ENCODE peak calls at places on chromosomes 3 and 15, in four cellular contexts. One of them, this sample, is unnamed.

GRCh38 chr15:82313446-82313845 is 35.8 kb downstream of the GOLGA6L10 start:
- DNase-seq in RWPE2: peak; percentile 49
- DNase-seq in body of pancreas: no peak
- DNase-seq in upper lobe of left lung: no peak
- DNase-seq in this sample: no peak

GRCh38 chr3:174122411-174122810 is 724.9 kb downstream of the NLGN1 start:
- DNase-seq in RWPE2: no peak
- DNase-seq in body of pancreas: no peak
- DNase-seq in upper lobe of left lung: no peak
- DNase-seq in this sample: no peak

GRCh38 chr15:60584355-60585023 is 105.5 kb upstream of the ICE2 start:
- DNase-seq in upper lobe of left lung: no peak
- DNase-seq in RWPE2: no peak
- DNase-seq in body of pancreas: no peak
- DNase-seq in this sample: no peak

GRCh38 chr3:188881954-188882641 is 289.7 kb upstream of the TPRG1 start:
- DNase-seq in upper lobe of left lung: no peak
- DNase-seq in RWPE2: no peak
- DNase-seq in body of pancreas: no peak
- DNase-seq in this sample: peak; percentile 79

GRCh38 chr3:67094167-67094566 is 96.1 kb downstream of the KBTBD8 start:
- DNase-seq in RWPE2: no peak
- DNase-seq in body of pancreas: no peak
- DNase-seq in upper lobe of left lung: no peak
- DNase-seq in this sample: no peak

GRCh38 chr3:141407043-141407442 is 38.7 kb downstream of the ZBTB38 start:
- DNase-seq in upper lobe of left lung: peak; percentile 68
- DNase-seq in RWPE2: no peak
- DNase-seq in body of pancreas: peak; percentile 60
- DNase-seq in this sample: no peak

GRCh38 chr15:82554351-82554750 is 14.1 kb upstream of the RPS17 start:
- DNase-seq in RWPE2: no peak
- DNase-seq in upper lobe of left lung: no peak
- DNase-seq in body of pancreas: no peak
- DNase-seq in this sample: no peak

GRCh38 chr3:53195602-53196574 is 34.9 kb downstream of the PRKCD start:
- DNase-seq in upper lobe of left lung: peak; percentile 48
- DNase-seq in RWPE2: no peak
- DNase-seq in body of pancreas: peak; percentile 50
- DNase-seq in this sample: peak; percentile 52

GRCh38 chr3:126153695-126154360 is 26.6 kb downstream of the ALDH1L1 start:
- DNase-seq in body of pancreas: peak; percentile 7
- DNase-seq in upper lobe of left lung: no peak
- DNase-seq in RWPE2: no peak
- DNase-seq in this sample: no peak

GRCh38 chr15:70449311-70450141 is 313.8 kb downstream of the UACA start:
- DNase-seq in RWPE2: no peak
- DNase-seq in body of pancreas: no peak
- DNase-seq in upper lobe of left lung: no peak
- DNase-seq in this sample: no peak

GRCh38 chr3:44865272-44866005 is 3.7 kb downstream of the TMEM42 start:
- DNase-seq in body of pancreas: no peak
- DNase-seq in RWPE2: no peak
- DNase-seq in upper lobe of left lung: no peak
- DNase-seq in this sample: no peak

GRCh38 chr3:27590437-27591320 is 106.5 kb upstream of the SLC4A7 start:
- DNase-seq in RWPE2: no peak
- DNase-seq in upper lobe of left lung: no peak
- DNase-seq in body of pancreas: no peak
- DNase-seq in this sample: peak; percentile 80

GRCh38 chr3:129112308-129113052 is 9.1 kb downstream of the RAB43 start:
- DNase-seq in body of pancreas: no peak
- DNase-seq in upper lobe of left lung: no peak
- DNase-seq in RWPE2: no peak
- DNase-seq in this sample: peak; percentile 37

GRCh38 chr3:170724599-170724998 is 138.7 kb upstream of the SLC7A14 start:
- DNase-seq in RWPE2: no peak
- DNase-seq in body of pancreas: no peak
- DNase-seq in upper lobe of left lung: no peak
- DNase-seq in this sample: no peak

GRCh38 chr3:27483117-27484001 is 825 bp downstream of the SLC4A7 start:
- DNase-seq in upper lobe of left lung: peak; percentile 60
- DNase-seq in RWPE2: no peak
- DNase-seq in body of pancreas: peak; percentile 29
- DNase-seq in this sample: peak; percentile 56

GRCh38 chr15:27486036-27486435 is 515.1 kb downstream of the GABRG3 start:
- DNase-seq in RWPE2: no peak
- DNase-seq in upper lobe of left lung: no peak
- DNase-seq in body of pancreas: no peak
- DNase-seq in this sample: no peak

GRCh38 chr15:25057574-25057973 is 102.8 kb downstream of the SNRPN start:
- DNase-seq in body of pancreas: no peak
- DNase-seq in RWPE2: no peak
- DNase-seq in upper lobe of left lung: peak; percentile 7
- DNase-seq in this sample: no peak

GRCh38 chr3:114147281-114147680 is 31.6 kb downstream of the DRD3 start:
- DNase-seq in upper lobe of left lung: no peak
- DNase-seq in body of pancreas: no peak
- DNase-seq in RWPE2: no peak
- DNase-seq in this sample: no peak

GRCh38 chr15:78177447-78177873 is 28.3 kb downstream of the IDH3A start:
- DNase-seq in body of pancreas: peak; percentile 39
- DNase-seq in upper lobe of left lung: no peak
- DNase-seq in RWPE2: no peak
- DNase-seq in this sample: peak; percentile 63

GRCh38 chr3:150238995-150239612 is 169.0 kb upstream of the TSC22D2 start:
- DNase-seq in body of pancreas: peak; percentile 39
- DNase-seq in upper lobe of left lung: no peak
- DNase-seq in RWPE2: no peak
- DNase-seq in this sample: no peak

GRCh38 chr3:39065197-39065596 is 13.4 kb downstream of the WDR48 start:
- DNase-seq in RWPE2: no peak
- DNase-seq in body of pancreas: no peak
- DNase-seq in upper lobe of left lung: no peak
- DNase-seq in this sample: peak; percentile 2

GRCh38 chr3:99878005-99878404 is 60.3 kb downstream of the CMSS1 start:
- DNase-seq in RWPE2: no peak
- DNase-seq in body of pancreas: peak; percentile 18
- DNase-seq in upper lobe of left lung: peak; percentile 23
- DNase-seq in this sample: no peak

GRCh38 chr3:43391621-43392020 is 105.3 kb downstream of the SNRK start:
- DNase-seq in body of pancreas: peak; percentile 57
- DNase-seq in RWPE2: no peak
- DNase-seq in upper lobe of left lung: no peak
- DNase-seq in this sample: no peak

GRCh38 chr15:88440021-88440420 is 27.2 kb downstream of the MRPL46 start:
- DNase-seq in RWPE2: no peak
- DNase-seq in upper lobe of left lung: no peak
- DNase-seq in body of pancreas: no peak
- DNase-seq in this sample: peak; percentile 3

GRCh38 chr15:70142322-70143191 is 44.8 kb upstream of the TLE3 start:
- DNase-seq in upper lobe of left lung: peak; percentile 61
- DNase-seq in RWPE2: no peak
- DNase-seq in body of pancreas: no peak
- DNase-seq in this sample: peak; percentile 26

GRCh38 chr3:64593350-64593749 is 94.5 kb downstream of the ADAMTS9 start:
- DNase-seq in RWPE2: no peak
- DNase-seq in body of pancreas: no peak
- DNase-seq in upper lobe of left lung: no peak
- DNase-seq in this sample: no peak

GRCh38 chr3:107208796-107209195 is 168.4 kb upstream of the CCDC54 start:
- DNase-seq in upper lobe of left lung: no peak
- DNase-seq in RWPE2: no peak
- DNase-seq in body of pancreas: no peak
- DNase-seq in this sample: no peak

GRCh38 chr3:107206945-107207344 is 170.3 kb upstream of the CCDC54 start:
- DNase-seq in RWPE2: no peak
- DNase-seq in upper lobe of left lung: no peak
- DNase-seq in body of pancreas: no peak
- DNase-seq in this sample: no peak

GRCh38 chr3:107211608-107212007 is 165.6 kb upstream of the CCDC54 start:
- DNase-seq in body of pancreas: no peak
- DNase-seq in RWPE2: no peak
- DNase-seq in upper lobe of left lung: no peak
- DNase-seq in this sample: no peak

GRCh38 chr3:107208100-107208499 is 169.1 kb upstream of the CCDC54 start:
- DNase-seq in upper lobe of left lung: no peak
- DNase-seq in body of pancreas: peak; percentile 70
- DNase-seq in RWPE2: no peak
- DNase-seq in this sample: peak; percentile 66

DNA sequence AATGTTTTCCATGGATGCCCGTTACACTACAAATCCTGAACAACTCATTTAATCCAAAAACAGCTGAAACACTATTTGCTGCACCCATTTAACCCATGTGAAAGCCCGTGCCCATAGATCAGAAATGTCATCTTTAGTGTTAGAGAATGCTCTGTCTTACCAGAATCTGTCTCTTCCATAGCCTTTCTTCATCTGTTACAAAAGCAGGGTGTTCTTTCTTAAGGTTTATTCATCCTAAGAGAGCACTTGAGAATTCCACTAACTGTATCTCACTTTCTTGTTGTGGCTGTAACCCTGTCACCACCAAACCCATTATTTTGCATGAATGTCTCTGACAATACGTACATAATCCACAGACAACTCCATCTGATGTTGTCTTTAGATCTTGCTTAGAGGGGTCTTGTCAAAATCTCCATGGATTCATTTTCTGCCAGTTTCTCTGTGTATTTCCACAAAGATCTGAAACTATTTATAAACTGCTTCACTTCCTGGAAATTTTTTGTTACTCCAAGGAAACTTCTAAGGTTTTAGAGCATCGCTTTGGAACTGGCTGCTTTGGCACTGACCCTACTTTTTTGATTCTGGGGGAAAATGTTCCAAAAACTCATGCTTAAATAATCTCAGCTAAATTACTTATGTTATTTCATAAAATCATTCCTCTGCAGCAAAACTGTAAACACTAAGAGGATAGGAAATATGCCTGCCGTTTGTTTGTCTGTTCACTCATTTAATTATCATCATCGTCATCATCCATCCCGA is 167.8 kb upstream of the CCDC54 start:
- DNase-seq in RWPE2: no peak
- DNase-seq in body of pancreas: no peak
- DNase-seq in upper lobe of left lung: no peak
- DNase-seq in this sample: no peak
- H3K4me1 ChIP-seq in RWPE2: peaks cover 37% of the 10 kb centered on the region
- H3K4me1 ChIP-seq in body of pancreas: peaks cover 23% of the 10 kb centered on the region
- H3K4me1 ChIP-seq in upper lobe of left lung: peaks cover 9% of the 10 kb centered on the region
- H3K4me1 ChIP-seq in this sample: peaks cover 11% of the 10 kb centered on the region

GRCh38 chr15:42202653-42203052 is 5.5 kb downstream of the VPS39 start:
- DNase-seq in body of pancreas: no peak
- DNase-seq in RWPE2: no peak
- DNase-seq in upper lobe of left lung: no peak
- DNase-seq in this sample: no peak

GRCh38 chr15:42201801-42202200 is 6.3 kb downstream of the VPS39 start:
- DNase-seq in body of pancreas: no peak
- DNase-seq in upper lobe of left lung: no peak
- DNase-seq in RWPE2: no peak
- DNase-seq in this sample: no peak

GRCh38 chr15:42199126-42199525 is 9.0 kb downstream of the VPS39 start:
- DNase-seq in body of pancreas: no peak
- DNase-seq in RWPE2: no peak
- DNase-seq in upper lobe of left lung: no peak
- DNase-seq in this sample: no peak

GRCh38 chr15:42207674-42208579 is at the start of gene VPS39:
- DNase-seq in body of pancreas: peak; percentile 82
- DNase-seq in RWPE2: peak; percentile 91
- DNase-seq in upper lobe of left lung: peak; percentile 87
- DNase-seq in this sample: peak; percentile 89

DNA sequence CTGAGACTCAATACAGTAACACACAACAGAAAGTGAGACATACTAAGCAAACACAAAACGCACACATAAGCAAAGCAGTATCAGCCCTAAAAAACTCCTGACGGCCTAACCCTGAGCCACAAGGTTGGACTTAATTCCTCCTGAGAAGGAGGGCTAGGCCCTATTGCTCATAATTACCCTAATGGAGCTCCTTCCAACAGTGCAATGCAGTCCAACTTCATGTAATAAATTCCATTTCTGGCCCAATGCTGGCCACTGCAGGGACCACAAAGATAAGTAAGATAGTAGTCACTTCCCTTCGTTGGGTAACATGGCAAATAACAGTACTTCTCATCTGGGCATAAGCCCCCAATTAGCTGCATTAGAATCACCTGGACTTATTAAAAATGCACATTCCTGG is 4.2 kb downstream of the VPS39 start:
- DNase-seq in RWPE2: no peak
- DNase-seq in body of pancreas: no peak
- DNase-seq in upper lobe of left lung: no peak
- DNase-seq in this sample: no peak
- H3K4me1 ChIP-seq in RWPE2: no peaks in the 10 kb centered on the region
- H3K4me1 ChIP-seq in body of pancreas: peaks cover 26% of the 10 kb centered on the region
- H3K4me1 ChIP-seq in upper lobe of left lung: peaks cover 30% of the 10 kb centered on the region
- H3K4me1 ChIP-seq in this sample: peaks cover 10% of the 10 kb centered on the region

DNA sequence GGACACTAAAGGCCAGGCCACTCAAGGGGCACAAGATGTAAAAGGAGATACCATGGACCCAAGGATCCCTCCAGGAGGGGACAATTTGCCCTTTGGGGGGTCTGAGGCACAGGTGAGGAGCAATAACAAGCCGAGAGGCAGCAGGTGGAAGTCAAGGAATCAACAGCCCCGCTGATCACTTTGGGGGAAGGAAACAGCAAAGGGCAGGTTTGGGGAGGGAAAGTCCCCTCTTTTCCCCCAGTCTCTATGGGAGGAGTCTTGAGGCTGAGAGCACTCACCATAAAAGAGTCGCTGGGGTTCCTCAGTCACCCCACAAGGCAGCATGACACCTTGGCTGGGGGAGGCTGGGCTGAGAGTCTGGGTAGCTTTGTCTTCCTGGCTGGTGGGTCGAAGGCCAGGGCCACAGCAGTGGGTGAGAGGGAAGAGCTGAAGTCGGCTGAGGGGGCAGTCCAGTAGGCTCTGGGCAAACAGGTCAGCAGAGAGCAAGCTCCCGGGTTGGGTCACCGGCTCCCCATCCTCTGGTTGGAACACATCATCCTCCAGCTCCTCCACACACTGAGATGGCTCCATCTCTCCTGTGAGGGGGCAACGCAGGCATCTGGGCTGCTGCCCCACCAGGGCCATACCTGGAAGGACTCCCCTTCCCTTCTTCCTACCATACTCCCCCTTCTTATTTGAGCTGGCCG is 3.0 kb downstream of the BMF start:
- DNase-seq in upper lobe of left lung: no peak
- DNase-seq in body of pancreas: no peak
- DNase-seq in RWPE2: no peak
- DNase-seq in this sample: no peak
- H3K4me1 ChIP-seq in upper lobe of left lung: peaks cover 80% of the 10 kb centered on the region
- H3K4me1 ChIP-seq in body of pancreas: peaks cover 85% of the 10 kb centered on the region
- H3K4me1 ChIP-seq in RWPE2: peaks cover 45% of the 10 kb centered on the region
- H3K4me1 ChIP-seq in this sample: peaks cover 68% of the 10 kb centered on the region

GRCh38 chr3:15452156-15452555 is 24.8 kb downstream of the EAF1 start:
- DNase-seq in upper lobe of left lung: no peak
- DNase-seq in body of pancreas: no peak
- DNase-seq in RWPE2: no peak
- DNase-seq in this sample: no peak
- H3K4me1 ChIP-seq in upper lobe of left lung: no peaks in the 10 kb centered on the region
- H3K4me1 ChIP-seq in body of pancreas: no peaks in the 10 kb centered on the region
- H3K4me1 ChIP-seq in RWPE2: no peaks in the 10 kb centered on the region
- H3K4me1 ChIP-seq in this sample: no peaks in the 10 kb centered on the region